ENCODE peak calls at places on chromosomes 12 and 14, in six cellular contexts. N is body of pancreas, U is adrenal gland, X is HCT116, A is stomach, P is osteoblast. S is an unnamed sample. For H3K36me3, the result is how much of the 10 kb centered on the place peaks cover.

GRCh38 chr12:116773276-116773731 is 35.2 kb downstream of the RNFT2 start:
- DNase-seq in X (peak), U (no peak), A (no peak), N (no peak), P (peak), S (no peak)

GRCh38 chr14:99945732-99946651 is 119.2 kb upstream of the EVL start:
- DNase-seq in X (no peak), P (no peak), U (no peak), N (no peak), A (no peak), S (no peak)

GRCh38 chr14:65860956-65861631 is 448.6 kb downstream of the FUT8 start:
- DNase-seq in N (no peak), X (no peak), A (no peak), P (no peak), U (no peak), S (no peak)

GRCh38 chr12:47591795-47592194 is 114.0 kb downstream of the RPAP3 start:
- DNase-seq in A (no peak), X (no peak), P (no peak), N (no peak), U (no peak), S (no peak)

GRCh38 chr12:116614194-116614885 is 55.2 kb downstream of the MAP1LC3B2 start:
- DNase-seq in U (no peak), N (no peak), X (no peak), P (peak), A (no peak), S (no peak)

GRCh38 chr12:109197327-109197726 is 80.9 kb downstream of the ACACB start:
- DNase-seq in U (no peak), P (no peak), N (no peak), A (no peak), X (no peak), S (no peak)

GRCh38 chr12:112308652-112309051 is 73.6 kb downstream of the HECTD4 start:
- DNase-seq in U (no peak), A (no peak), P (no peak), N (no peak), X (no peak), S (no peak)

GRCh38 chr14:55128386-55129085 is 516 bp upstream of the LGALS3 start:
- DNase-seq in X (no peak), U (no peak), A (no peak), P (no peak), N (no peak), S (no peak)

GRCh38 chr14:98070521-98070920 is 1201.5 kb downstream of the BCL11B start:
- DNase-seq in P (no peak), N (no peak), X (no peak), U (no peak), A (no peak), S (no peak)

GRCh38 chr14:63504628-63505027 is 38.5 kb downstream of the PPP2R5E start:
- DNase-seq in X (no peak), P (no peak), N (no peak), U (no peak), A (no peak), S (no peak)

GRCh38 chr14:29804481-29804880 is 123.2 kb downstream of the PRKD1 start:
- DNase-seq in X (no peak), P (no peak), A (no peak), N (no peak), U (no peak), S (no peak)

GRCh38 chr14:31270196-31270772 is 62.7 kb upstream of the HECTD1 start:
- DNase-seq in P (peak), N (peak), A (no peak), U (no peak), X (no peak), S (peak)

GRCh38 chr12:104465379-104465778 is 8.6 kb downstream of the CHST11 start:
- DNase-seq in N (no peak), A (no peak), X (no peak), U (no peak), P (no peak), S (no peak)

GRCh38 chr12:29428630-29429029 is 47.7 kb upstream of the ERGIC2 start:
- DNase-seq in P (no peak), A (no peak), X (peak), N (no peak), U (peak), S (no peak)

GRCh38 chr14:103185051-103186027 is 62.1 kb downstream of the TNFAIP2 start:
- DNase-seq in P (peak), X (peak), U (no peak), N (no peak), A (no peak), S (no peak)

GRCh38 chr14:21136024-21136423 is 19.8 kb downstream of the OR5AU1 start:
- DNase-seq in P (peak), U (no peak), X (peak), N (no peak), A (no peak), S (no peak)

GRCh38 chr12:27534765-27535161 is 10.8 kb downstream of the PPFIBP1 start:
- DNase-seq in X (no peak), P (no peak), U (no peak), N (no peak), A (no peak), S (no peak)

GRCh38 chr12:67573456-67573855 is 75.1 kb upstream of the DYRK2 start:
- DNase-seq in P (no peak), U (no peak), A (no peak), N (no peak), X (no peak), S (no peak)

GRCh38 chr14:93081875-93082570 is 33.7 kb downstream of the ITPK1 start:
- DNase-seq in X (no peak), U (no peak), N (no peak), A (no peak), P (peak), S (no peak)

GRCh38 chr14:58752782-58753181 is 115.0 kb downstream of the DACT1 start:
- DNase-seq in X (no peak), N (peak), A (peak), P (no peak), U (peak), S (peak)

GRCh38 chr14:95464524-95464923 is 51.9 kb downstream of the SYNE3 start:
- DNase-seq in A (no peak), P (peak), U (no peak), N (no peak), X (no peak), S (no peak)

GRCh38 chr12:66633676-66634075 is 45.2 kb downstream of the GRIP1 start:
- DNase-seq in A (no peak), P (no peak), N (no peak), U (no peak), X (no peak), S (no peak)

GRCh38 chr14:55814873-55815272 is 234.9 kb downstream of the KTN1 start:
- DNase-seq in U (no peak), X (no peak), N (no peak), P (no peak), A (no peak), S (no peak)

GRCh38 chr14:101823511-101824120 is 62.1 kb downstream of the PPP2R5C start:
- DNase-seq in N (no peak), A (peak), X (no peak), P (no peak), U (peak), S (peak)

GRCh38 chr14:77660754-77661153 is 44.3 kb upstream of the SPTLC2 start:
- DNase-seq in X (no peak), N (no peak), A (no peak), P (no peak), U (no peak), S (no peak)

GRCh38 chr12:113407931-113408585 is 4.4 kb upstream of the SDS start:
- DNase-seq in N (no peak), U (peak), A (no peak), P (peak), X (no peak), S (no peak)

GRCh38 chr14:73612339-73613045 is at the start of gene ACOT6:
- DNase-seq in N (peak), A (peak), P (peak), X (peak), U (peak), S (peak)
- H3K27ac ChIP-seq in N (peak), A (peak), P (no peak), X (peak), U (peak), S (peak)

GRCh38 chr12:130163461-130164215 is 1.4 kb downstream of the FZD10 start:
- DNase-seq in P (peak), X (no peak), U (no peak), A (peak), N (no peak), S (no peak)
- H3K4me3 ChIP-seq in P (no peak), X (no peak), U (no peak), A (peak), N (no peak), S (no peak)

GRCh38 chr12:123757555-123757954 is 4.5 kb upstream of the DNAH10 start:
- DNase-seq in X (no peak), P (peak), N (no peak), U (peak), A (no peak), S (no peak)
- H3K36me3 ChIP-seq in X (under half), P (under half), N (under half), U (under half), A (half or more), S (under half)

DNA sequence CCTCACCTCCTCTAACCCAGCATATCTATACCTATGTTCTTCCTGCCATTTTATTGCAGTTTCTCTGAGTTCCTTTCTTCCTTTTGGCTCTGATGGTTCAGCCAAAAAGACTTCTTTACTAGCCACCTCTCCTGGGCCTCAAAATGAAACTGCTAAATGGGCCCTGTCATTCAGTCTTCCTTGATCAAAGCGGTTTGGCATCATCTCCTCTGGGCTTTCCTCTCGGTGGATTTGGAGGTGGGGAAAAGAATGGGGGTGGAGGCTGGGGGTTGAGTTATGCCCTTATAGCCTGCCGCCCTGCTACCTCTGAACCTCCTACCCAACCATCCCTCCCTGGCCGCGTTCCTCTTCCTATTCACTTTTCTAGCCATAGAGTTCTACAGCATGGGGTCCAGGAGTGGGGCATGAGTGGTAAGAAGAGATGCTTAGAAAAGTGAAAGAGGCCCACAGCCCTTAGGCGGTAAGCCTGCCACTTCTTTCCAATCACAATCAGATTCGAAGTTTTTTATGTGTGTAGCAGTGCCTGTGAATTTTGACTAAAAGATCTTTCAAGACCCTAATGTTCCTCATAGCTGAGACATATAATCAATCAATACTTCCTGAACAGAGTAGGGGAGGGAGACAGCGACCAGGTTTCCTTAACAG is 2.5 kb downstream of the AJUBA start:
- DNase-seq in A (no peak), U (no peak), N (no peak), X (no peak), P (no peak), S (no peak)
- H3K27ac ChIP-seq in A (peak), U (peak), N (peak), X (peak), P (peak), S (peak)

GRCh38 chr12:55738113-55739024 is 4.6 kb upstream of the GDF11 start:
- DNase-seq in A (peak), U (peak), X (peak), N (peak), P (no peak), S (peak)

GRCh38 chr12:55737581-55738112 is 5.3 kb upstream of the GDF11 start:
- DNase-seq in P (no peak), A (no peak), X (no peak), N (no peak), U (no peak), S (no peak)

GRCh38 chr12:55734595-55734994 is 5.8 kb upstream of the CD63 start:
- DNase-seq in P (no peak), U (no peak), N (no peak), X (no peak), A (no peak), S (no peak)

GRCh38 chr12:55736780-55737580 is 5.9 kb upstream of the GDF11 start:
- DNase-seq in X (peak), P (peak), N (peak), U (peak), A (peak), S (peak)

DNA sequence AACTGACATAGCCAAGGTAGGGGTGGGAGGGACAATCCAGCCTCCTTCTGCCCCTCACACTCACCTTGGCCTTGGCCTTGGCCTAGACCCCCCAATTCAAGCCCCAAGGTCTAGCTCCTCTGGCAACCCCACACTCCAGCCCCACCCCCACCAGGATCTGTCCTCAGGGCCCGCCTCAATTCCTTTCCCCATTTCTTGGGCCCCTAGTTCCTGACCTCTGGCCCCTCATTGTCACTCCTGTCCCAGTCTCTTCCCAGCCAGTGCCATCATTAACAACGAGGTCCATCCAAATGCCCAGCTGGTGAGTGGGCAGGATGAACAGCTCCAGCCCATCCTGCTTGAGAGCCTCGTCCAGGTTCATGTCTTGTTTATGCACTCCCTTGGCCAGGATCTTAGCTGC is 6.8 kb upstream of the GDF11 start:
- DNase-seq in A (no peak), X (no peak), N (no peak), P (no peak), U (no peak), S (no peak)
- H3K4me3 ChIP-seq in A (no peak), X (no peak), N (no peak), P (no peak), U (no peak), S (no peak)

GRCh38 chr14:85234626-85235025 is 295.3 kb upstream of the FLRT2 start:
- DNase-seq in A (no peak), X (no peak), P (no peak), N (no peak), U (no peak), S (no peak)
- H3K36me3 ChIP-seq in A (under half), X (under half), P (under half), N (under half), U (under half), S (under half)

DNA sequence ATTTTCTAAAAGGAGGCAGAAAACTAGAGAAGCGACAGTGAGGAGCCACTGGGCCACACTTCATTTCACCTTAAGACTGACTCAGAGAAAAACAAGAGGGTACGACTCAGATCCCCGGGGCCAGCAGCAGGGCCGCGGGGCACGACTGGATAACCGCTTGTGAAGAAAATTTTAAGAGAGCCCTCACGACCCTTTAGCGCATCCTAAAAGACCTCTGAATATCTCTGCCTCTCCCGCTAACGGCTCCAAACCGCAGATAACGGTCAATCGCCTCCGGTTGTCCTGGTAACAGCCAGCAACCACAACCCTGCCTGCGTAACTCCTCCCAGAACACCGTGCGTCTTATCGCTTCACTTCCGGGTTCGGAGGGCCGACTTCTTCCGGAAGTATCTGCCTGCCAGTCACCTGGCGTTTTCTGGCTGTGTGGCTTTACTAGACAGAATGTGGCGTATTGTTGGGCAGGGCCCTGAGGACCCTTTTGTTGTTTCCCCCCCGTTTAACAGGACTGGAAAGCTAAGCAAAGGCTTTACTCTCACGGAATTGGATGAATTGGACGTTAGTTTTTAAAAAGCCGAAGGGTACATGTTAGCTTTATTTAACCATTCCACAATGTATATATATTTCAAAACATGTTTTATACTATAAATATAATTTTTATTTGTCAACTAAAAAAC is 5.4 kb upstream of the ATP23 start:
- DNase-seq in P (peak), U (peak), A (peak), X (peak), N (peak), S (peak)
- H3K27ac ChIP-seq in P (peak), U (peak), A (peak), X (no peak), N (no peak), S (peak)

DNA sequence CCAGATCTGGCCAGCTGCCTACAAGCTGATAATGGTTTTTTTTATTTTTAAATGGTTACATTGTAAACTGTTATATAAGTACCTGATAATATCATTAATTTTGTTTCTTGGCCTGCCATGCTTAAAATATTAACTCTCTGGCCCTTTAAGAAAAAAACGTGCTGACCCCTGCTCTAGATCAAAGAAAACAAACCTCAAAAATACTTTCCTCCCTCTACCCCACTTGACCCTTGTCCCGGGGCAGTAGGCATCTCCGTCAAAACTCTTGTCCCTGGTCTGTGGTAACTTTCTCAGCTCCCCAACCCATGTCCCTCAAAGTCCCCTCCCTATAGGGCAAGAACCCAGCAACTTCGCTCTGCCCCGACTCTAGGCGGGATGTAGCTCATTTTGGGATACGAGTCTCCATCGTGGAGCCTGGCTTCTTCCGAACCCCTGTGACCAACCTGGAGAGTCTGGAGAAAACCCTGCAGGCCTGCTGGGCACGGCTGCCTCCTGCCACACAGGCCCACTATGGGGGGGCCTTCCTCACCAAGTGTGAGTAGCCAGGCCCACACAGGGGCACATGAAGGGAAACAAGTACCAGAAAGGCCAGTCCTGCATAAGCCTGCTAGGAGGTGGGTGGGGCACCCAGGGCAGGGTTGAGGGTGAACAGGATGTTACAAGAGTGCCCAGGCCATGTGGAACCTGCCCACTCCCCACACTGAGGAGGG is 3.5 kb downstream of the RDH5 start:
- DNase-seq in X (no peak), A (no peak), N (no peak), U (no peak), P (peak), S (peak)
- H3K4me3 ChIP-seq in X (no peak), A (no peak), N (no peak), U (no peak), P (no peak), S (no peak)